ENCODE peak calls at places on chromosomes 4 and X, in five cellular contexts. One of them, this sample, is unnamed.

GRCh38 chr4:105092356-105092755 is 54.3 kb upstream of the TET2 start:
- DNase-seq in A549: no peak
- DNase-seq in IMR-90: peak
- DNase-seq in GM12878: no peak
- DNase-seq in K562: no peak
- DNase-seq in this sample: no peak

GRCh38 chr4:53510316-53510715 is 81.0 kb downstream of the LNX1 start:
- DNase-seq in GM12878: no peak
- DNase-seq in K562: no peak
- DNase-seq in IMR-90: peak
- DNase-seq in A549: no peak
- DNase-seq in this sample: no peak

GRCh38 chrX:45428816-45429215 is 228.1 kb upstream of the DIPK2B start:
- DNase-seq in K562: no peak
- DNase-seq in GM12878: no peak
- DNase-seq in A549: no peak
- DNase-seq in IMR-90: no peak
- DNase-seq in this sample: no peak

GRCh38 chr4:1900624-1901023 is 29.4 kb downstream of the NSD2 start:
- DNase-seq in K562: no peak
- DNase-seq in GM12878: no peak
- DNase-seq in A549: no peak
- DNase-seq in IMR-90: no peak
- DNase-seq in this sample: no peak

GRCh38 chr4:90328558-90328957 is 201.4 kb downstream of the CCSER1 start:
- DNase-seq in K562: no peak
- DNase-seq in IMR-90: peak
- DNase-seq in GM12878: no peak
- DNase-seq in A549: no peak
- DNase-seq in this sample: peak

GRCh38 chr4:143658336-143658735 is 42.1 kb downstream of the FREM3 start:
- DNase-seq in A549: no peak
- DNase-seq in K562: no peak
- DNase-seq in IMR-90: no peak
- DNase-seq in GM12878: no peak
- DNase-seq in this sample: no peak

GRCh38 chrX:7943600-7944245 is 16.5 kb upstream of the PNPLA4 start:
- DNase-seq in GM12878: no peak
- DNase-seq in IMR-90: no peak
- DNase-seq in A549: no peak
- DNase-seq in K562: no peak
- DNase-seq in this sample: no peak

GRCh38 chr4:5385741-5386251 is 322.6 kb downstream of the EVC2 start:
- DNase-seq in IMR-90: no peak
- DNase-seq in GM12878: no peak
- DNase-seq in A549: peak
- DNase-seq in K562: peak
- DNase-seq in this sample: no peak

GRCh38 chr4:95084584-95084983 is 326.8 kb downstream of the BMPR1B start:
- DNase-seq in A549: peak
- DNase-seq in K562: no peak
- DNase-seq in GM12878: no peak
- DNase-seq in IMR-90: no peak
- DNase-seq in this sample: no peak

GRCh38 chr4:185709802-185710486 is 102.0 kb downstream of the SORBS2 start:
- DNase-seq in K562: no peak
- DNase-seq in IMR-90: no peak
- DNase-seq in A549: no peak
- DNase-seq in GM12878: no peak
- DNase-seq in this sample: no peak

GRCh38 chr4:21753084-21753760 is 195.3 kb downstream of the KCNIP4 start:
- DNase-seq in A549: no peak
- DNase-seq in K562: no peak
- DNase-seq in GM12878: no peak
- DNase-seq in IMR-90: no peak
- DNase-seq in this sample: peak

GRCh38 chr4:7759635-7760034 is 180.0 kb downstream of the AFAP1 start:
- DNase-seq in K562: no peak
- DNase-seq in A549: no peak
- DNase-seq in IMR-90: no peak
- DNase-seq in GM12878: no peak
- DNase-seq in this sample: no peak

DNA sequence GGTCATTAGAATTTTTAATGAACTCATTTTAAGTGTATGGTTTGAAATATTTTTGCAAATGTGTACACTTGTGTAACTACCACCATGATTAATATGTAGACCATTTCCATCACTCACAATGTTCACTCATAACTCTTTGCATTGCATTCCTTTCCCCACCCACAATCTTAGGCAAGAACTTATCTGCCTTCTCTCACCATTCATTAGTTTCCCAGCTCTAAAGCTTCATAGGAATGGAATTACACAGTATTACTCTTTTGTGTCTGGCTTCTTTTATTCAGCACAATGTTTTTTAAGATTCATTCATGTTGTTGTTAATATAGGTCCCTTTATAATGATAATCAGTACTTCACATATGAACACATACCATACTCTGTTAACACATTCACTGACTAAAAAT is 106.1 kb downstream of the ARAP2 start:
- DNase-seq in IMR-90: peak
- DNase-seq in K562: no peak
- DNase-seq in GM12878: no peak
- DNase-seq in A549: no peak
- DNase-seq in this sample: no peak
- TF ChIP-seq SMC3 in IMR-90: no peak
- TF ChIP-seq SMC3 in K562: no peak
- TF ChIP-seq SMC3 in GM12878: no peak
- TF ChIP-seq SMC3 in A549: no peak
- TF ChIP-seq SMC3 in this sample: no peak

GRCh38 chrX:78923198-78924015 is 21.8 kb upstream of the P2RY10 start:
- DNase-seq in IMR-90: no peak
- DNase-seq in K562: no peak
- DNase-seq in GM12878: peak
- DNase-seq in A549: peak
- DNase-seq in this sample: no peak
- TF ChIP-seq RCOR1 in IMR-90: no peak
- TF ChIP-seq RCOR1 in K562: no peak
- TF ChIP-seq RCOR1 in GM12878: peak
- TF ChIP-seq RCOR1 in A549: no peak
- TF ChIP-seq RCOR1 in this sample: no peak

DNA sequence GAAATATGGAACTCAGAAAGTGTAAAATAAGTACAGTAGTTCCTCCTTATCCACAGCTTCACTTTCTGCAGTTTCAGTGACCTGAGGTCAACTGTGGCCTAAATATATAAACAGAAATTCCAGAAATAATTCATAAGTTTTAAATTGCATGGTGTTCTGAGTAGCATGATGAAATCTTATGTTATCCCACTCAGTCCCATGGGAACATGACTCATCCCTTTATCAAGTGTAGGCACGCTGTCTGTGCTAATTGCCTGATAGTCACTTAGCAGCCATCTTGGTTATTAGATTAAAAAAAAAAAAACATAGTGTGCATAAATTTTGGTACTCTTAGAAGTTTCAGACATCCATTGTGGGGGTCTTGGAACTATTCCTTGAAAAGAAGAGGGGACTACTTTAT is 983.4 kb upstream of the ADGRL3 start:
- DNase-seq in A549: no peak
- DNase-seq in K562: no peak
- DNase-seq in IMR-90: peak
- DNase-seq in GM12878: no peak
- DNase-seq in this sample: no peak
- TF ChIP-seq SMC3 in A549: no peak
- TF ChIP-seq SMC3 in K562: no peak
- TF ChIP-seq SMC3 in IMR-90: no peak
- TF ChIP-seq SMC3 in GM12878: no peak
- TF ChIP-seq SMC3 in this sample: no peak

GRCh38 chr4:64935469-64936001 is 526.3 kb upstream of the TECRL start:
- DNase-seq in K562: no peak
- DNase-seq in GM12878: no peak
- DNase-seq in IMR-90: no peak
- DNase-seq in A549: no peak
- DNase-seq in this sample: no peak

DNA sequence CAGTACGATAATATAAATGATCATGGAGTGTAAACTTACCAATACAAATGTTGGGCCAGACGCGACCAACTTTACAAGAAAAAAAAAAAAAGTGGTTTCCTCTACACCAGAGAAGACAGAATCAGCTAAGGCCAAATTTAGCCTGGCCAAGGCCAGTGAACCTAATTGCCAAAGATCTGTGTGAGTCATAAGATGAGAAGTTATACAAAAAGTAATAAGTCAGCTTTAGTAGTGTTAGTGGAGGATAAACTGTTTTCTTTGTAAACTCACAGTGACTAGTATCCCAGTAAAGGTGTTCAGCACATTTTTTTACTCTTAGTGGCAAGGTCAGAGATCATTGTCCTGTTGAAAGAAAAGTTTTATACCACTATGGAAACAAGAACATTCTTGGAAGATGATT is 531.4 kb upstream of the TECRL start:
- DNase-seq in IMR-90: no peak
- DNase-seq in K562: no peak
- DNase-seq in GM12878: no peak
- DNase-seq in A549: no peak
- DNase-seq in this sample: no peak
- TF ChIP-seq RCOR1 in IMR-90: no peak
- TF ChIP-seq RCOR1 in K562: no peak
- TF ChIP-seq RCOR1 in GM12878: no peak
- TF ChIP-seq RCOR1 in A549: no peak
- TF ChIP-seq RCOR1 in this sample: no peak

GRCh38 chrX:103831342-103831802 is 685 bp downstream of the RAB9B start:
- DNase-seq in IMR-90: no peak
- DNase-seq in K562: peak
- DNase-seq in GM12878: no peak
- DNase-seq in A549: peak
- DNase-seq in this sample: peak
- TF ChIP-seq SMC3 in IMR-90: no peak
- TF ChIP-seq SMC3 in K562: no peak
- TF ChIP-seq SMC3 in GM12878: no peak
- TF ChIP-seq SMC3 in A549: no peak
- TF ChIP-seq SMC3 in this sample: no peak

DNA sequence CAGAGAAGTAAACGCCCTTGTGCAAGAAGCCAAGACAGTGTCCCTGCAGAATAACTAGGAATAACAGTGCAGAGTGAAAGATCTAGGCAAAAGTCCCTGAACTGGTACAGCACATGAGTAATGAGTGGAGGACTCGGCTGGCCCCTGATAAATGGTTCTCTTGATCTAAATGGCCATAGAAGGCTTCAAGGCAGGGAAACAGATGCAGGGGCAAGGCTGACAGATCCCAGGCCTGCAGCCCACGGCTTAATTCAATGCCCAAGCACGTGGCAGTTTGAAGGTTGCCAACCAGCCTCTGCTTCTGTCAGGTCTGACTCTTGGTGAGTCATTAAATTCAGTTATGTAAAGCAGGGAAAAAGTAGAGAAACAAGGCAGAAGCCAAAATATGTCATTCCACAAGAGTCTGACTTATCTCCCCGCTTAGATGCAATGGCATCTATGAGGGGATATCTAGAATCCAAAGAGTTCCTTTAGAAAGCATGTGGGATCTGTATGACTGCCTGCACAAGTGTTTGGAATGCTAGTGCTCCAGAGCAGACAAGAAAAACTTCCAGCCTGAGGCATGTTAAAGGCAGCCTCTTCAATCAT is 121.3 kb downstream of the PRDM5 start:
- DNase-seq in A549: no peak
- DNase-seq in K562: no peak
- DNase-seq in IMR-90: peak
- DNase-seq in GM12878: no peak
- DNase-seq in this sample: peak
- TF ChIP-seq RCOR1 in A549: no peak
- TF ChIP-seq RCOR1 in K562: no peak
- TF ChIP-seq RCOR1 in IMR-90: no peak
- TF ChIP-seq RCOR1 in GM12878: no peak
- TF ChIP-seq RCOR1 in this sample: peak

GRCh38 chrX:40083120-40083978 is 14.4 kb downstream of the BCOR start:
- DNase-seq in IMR-90: no peak
- DNase-seq in A549: no peak
- DNase-seq in K562: peak
- DNase-seq in GM12878: no peak
- DNase-seq in this sample: no peak
- TF ChIP-seq SMC3 in IMR-90: no peak
- TF ChIP-seq SMC3 in A549: no peak
- TF ChIP-seq SMC3 in K562: no peak
- TF ChIP-seq SMC3 in GM12878: no peak
- TF ChIP-seq SMC3 in this sample: no peak

GRCh38 chr4:128424524-128425195 is 137.0 kb upstream of the PGRMC2 start:
- DNase-seq in A549: no peak
- DNase-seq in K562: no peak
- DNase-seq in GM12878: no peak
- DNase-seq in IMR-90: peak
- DNase-seq in this sample: no peak
- TF ChIP-seq RCOR1 in A549: no peak
- TF ChIP-seq RCOR1 in K562: no peak
- TF ChIP-seq RCOR1 in GM12878: no peak
- TF ChIP-seq RCOR1 in IMR-90: no peak
- TF ChIP-seq RCOR1 in this sample: no peak

GRCh38 chr4:99394913-99395312 is 40.2 kb downstream of the ADH7 start:
- DNase-seq in IMR-90: peak
- DNase-seq in GM12878: no peak
- DNase-seq in K562: no peak
- DNase-seq in A549: no peak
- DNase-seq in this sample: no peak
- TF ChIP-seq SMC3 in IMR-90: no peak
- TF ChIP-seq SMC3 in GM12878: no peak
- TF ChIP-seq SMC3 in K562: no peak
- TF ChIP-seq SMC3 in A549: no peak
- TF ChIP-seq SMC3 in this sample: no peak

This sample was measured in SK-N-SH.